ENCODE peak calls at places on chromosomes 13 and 19, in four cellular contexts. P is T-helper 1 cell, B is NCI-H1105, H is midbrain. Q is an unnamed sample.

GRCh38 chr13:88590574-88590973 is 919.4 kb downstream of the SLITRK5 start:
- DNase-seq in P (no peak), B (no peak), H (no peak), Q (no peak)

GRCh38 chr19:15584541-15585115 is 30.4 kb upstream of the CYP4F8 start:
- DNase-seq in P (peak), B (no peak), H (peak), Q (no peak)

GRCh38 chr19:4543856-4544647 is 4.2 kb upstream of the LRG1 start:
- DNase-seq in P (no peak), B (no peak), H (no peak), Q (no peak)

GRCh38 chr13:41590643-41591042 is 133.3 kb downstream of the RGCC start:
- DNase-seq in P (no peak), B (no peak), H (no peak), Q (no peak)

GRCh38 chr19:48415395-48415794 is 21.9 kb downstream of the GRIN2D start:
- DNase-seq in P (peak), B (no peak), H (peak), Q (no peak)

GRCh38 chr19:46714523-46715106 is 2.3 kb downstream of the PRKD2 start:
- DNase-seq in P (no peak), B (no peak), H (no peak), Q (no peak)

GRCh38 chr13:32737679-32738078 is 151.4 kb downstream of the PDS5B start:
- DNase-seq in P (no peak), B (no peak), H (no peak), Q (no peak)

GRCh38 chr13:94479559-94480095 is at the start of gene DCT:
- DNase-seq in P (no peak), B (peak), H (no peak), Q (peak)

GRCh38 chr19:35977446-35978222 is 17.4 kb upstream of the SDHAF1 start:
- DNase-seq in P (no peak), B (no peak), H (no peak), Q (no peak)

GRCh38 chr19:48999481-49000325 is 6.0 kb downstream of the RUVBL2 start:
- DNase-seq in P (peak), B (no peak), H (no peak), Q (no peak)

GRCh38 chr19:3533020-3533408 is 6.0 kb upstream of the TEKTIP1 start:
- DNase-seq in P (no peak), B (no peak), H (no peak), Q (no peak)

GRCh38 chr13:30466358-30466714 is 600 bp upstream of the HMGB1 start:
- DNase-seq in P (no peak), B (no peak), H (no peak), Q (no peak)

GRCh38 chr13:111270126-111270525 is 50.3 kb upstream of the TEX29 start:
- DNase-seq in P (no peak), B (no peak), H (no peak), Q (no peak)

GRCh38 chr19:16608290-16608704 is 19.7 kb downstream of the MED26 start:
- DNase-seq in P (no peak), B (no peak), H (no peak), Q (no peak)